ENCODE peak calls at places on chromosomes 4 and X, in ten cellular contexts. P, Y, G, T, H, O, M, N, D and W are unnamed samples.

GRCh38 chr4:74114234-74114633 is 15.2 kb upstream of the CXCL2 start:
- DNase-seq in P (no peak), M (no peak), G (no peak), N (no peak), H (peak; percentile 96), Y (no peak), T (peak; percentile 89), O (no peak), D (no peak), W (peak; percentile 9)

GRCh38 chr4:98448923-98449322 is 187.7 kb downstream of the RAP1GDS1 start:
- DNase-seq in D (no peak), G (no peak), O (no peak), Y (no peak), M (no peak), P (no peak), H (no peak), T (no peak), N (no peak), W (no peak)

GRCh38 chr4:113665036-113665435 is 96.5 kb downstream of the CAMK2D start:
- DNase-seq in P (no peak), H (no peak), M (no peak), Y (no peak), D (no peak), O (no peak), T (no peak), G (no peak), N (no peak), W (no peak)

GRCh38 chr4:154719087-154719486 is 24.7 kb upstream of the LRAT start:
- DNase-seq in N (no peak), O (peak; percentile 51), T (no peak), M (no peak), G (no peak), P (no peak), Y (no peak), D (no peak), H (peak; percentile 60), W (no peak)

GRCh38 chr4:154126276-154126675 is 337.4 kb upstream of the SFRP2 start:
- DNase-seq in P (no peak), T (no peak), G (no peak), N (no peak), H (no peak), D (no peak), Y (no peak), O (no peak), M (no peak), W (no peak)

GRCh38 chr4:27009539-27009938 is 148.9 kb downstream of the STIM2 start:
- DNase-seq in Y (no peak), T (peak; percentile 84), D (no peak), N (no peak), M (no peak), G (no peak), O (no peak), P (no peak), H (peak; percentile 9), W (peak; percentile 55)

GRCh38 chr4:152408514-152409327 is 127.2 kb downstream of the FBXW7 start:
- DNase-seq in H (peak; percentile 55), N (peak; percentile 14), Y (no peak), G (no peak), M (no peak), O (peak; percentile 15), P (no peak), T (peak; percentile 50), D (no peak), W (no peak)

GRCh38 chr4:151524610-151525009 is 115.6 kb downstream of the FHIP1A start:
- DNase-seq in T (no peak), H (no peak), O (no peak), Y (no peak), N (no peak), D (no peak), M (no peak), G (no peak), P (no peak), W (no peak)

DNA sequence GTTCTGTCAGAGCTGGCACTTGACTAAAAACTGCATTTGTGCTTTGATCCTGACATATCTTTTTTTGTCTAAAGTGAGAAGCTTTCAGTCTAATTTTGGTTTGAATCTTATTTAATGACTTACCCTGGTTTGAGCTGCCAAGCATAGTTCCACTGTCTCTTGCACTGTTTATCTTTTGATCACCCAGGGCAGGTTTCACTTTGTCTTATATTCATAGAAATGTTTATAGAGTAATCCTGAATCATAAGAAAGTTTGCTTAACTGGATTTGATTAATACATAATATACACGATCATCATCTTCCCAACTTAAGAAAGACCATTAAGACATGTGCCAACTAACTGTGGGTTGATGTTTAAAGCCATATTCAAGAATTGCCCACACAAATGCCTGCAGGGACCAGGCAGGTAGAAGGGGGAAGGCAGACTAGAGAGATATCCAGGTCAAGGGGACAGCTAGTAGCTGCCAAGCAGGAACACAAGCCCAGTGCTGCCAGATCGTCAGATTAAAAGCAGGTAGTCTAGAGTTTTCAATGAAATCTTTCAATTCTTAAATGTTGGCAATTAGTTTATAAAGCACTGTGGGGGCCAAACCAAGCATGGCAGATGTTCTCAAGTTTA is 1.9 kb downstream of the GK start:
- DNase-seq in O (no peak), H (peak; percentile 73), Y (no peak), T (peak; percentile 64), M (no peak), D (no peak), N (no peak), P (no peak), G (no peak), W (no peak)
- H3K4me3 ChIP-seq in O (no peak overlapping the region), H (peak overlapping the region; percentile 35), Y (no peak overlapping the region), T (peak overlapping the region; percentile 42), M (peak overlapping the region; percentile 65), D (no peak overlapping the region), N (no peak overlapping the region), P (no peak overlapping the region), G (no peak overlapping the region), W (no peak overlapping the region)

GRCh38 chrX:70172964-70173363 is 4.3 kb upstream of the DGAT2L6 start:
- DNase-seq in O (no peak), P (no peak), G (no peak), D (no peak), N (no peak), T (no peak), H (no peak), Y (no peak), M (no peak), W (no peak)

GRCh38 chrX:70169281-70169680 is 8.0 kb upstream of the DGAT2L6 start:
- DNase-seq in M (no peak), Y (no peak), G (no peak), T (no peak), O (no peak), N (no peak), H (peak; percentile 7), P (no peak), D (no peak), W (no peak)

GRCh38 chrX:70172226-70172625 is 5.1 kb upstream of the DGAT2L6 start:
- DNase-seq in Y (no peak), T (peak; percentile 29), P (no peak), G (no peak), H (peak; percentile 15), O (no peak), N (no peak), M (no peak), D (no peak), W (peak; percentile 5)

GRCh38 chrX:70174754-70175153 is 2.5 kb upstream of the DGAT2L6 start:
- DNase-seq in Y (no peak), T (peak; percentile 41), O (no peak), D (no peak), M (no peak), H (peak; percentile 48), G (no peak), P (no peak), N (no peak), W (peak; percentile 59)

DNA sequence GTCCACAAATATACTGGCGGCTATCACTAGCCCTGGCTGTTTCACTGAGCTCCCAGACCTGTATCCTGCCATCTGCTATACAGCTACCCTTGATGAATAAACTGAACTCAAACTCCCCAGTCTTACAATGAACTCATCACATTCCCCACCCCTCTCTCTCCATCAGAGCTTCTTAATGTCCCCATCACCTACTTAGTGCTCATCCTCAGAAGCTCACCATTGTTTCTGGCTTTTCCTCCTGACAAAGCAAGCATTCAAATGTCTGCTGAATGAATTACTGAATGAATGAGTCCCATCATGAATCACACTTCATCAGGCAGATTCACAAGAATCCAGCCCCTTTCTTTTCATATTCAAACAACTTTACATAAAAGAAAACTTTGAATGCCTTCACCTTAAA is 5.6 kb upstream of the DGAT2L6 start:
- DNase-seq in M (no peak), H (peak; percentile 39), G (no peak), N (no peak), P (no peak), D (no peak), O (no peak), T (peak; percentile 21), Y (no peak), W (no peak)
- H3K9me3 ChIP-seq in M (no peaks in the 10 kb centered on the region), H (no peaks in the 10 kb centered on the region), G (no peaks in the 10 kb centered on the region), N (no peaks in the 10 kb centered on the region), P (no peaks in the 10 kb centered on the region), D (no peaks in the 10 kb centered on the region), O (no peaks in the 10 kb centered on the region), T (peaks cover 3% of the 10 kb centered on the region), Y (no peaks in the 10 kb centered on the region), W (no peaks in the 10 kb centered on the region)

GRCh38 chrX:48910926-48911406 is 480 bp downstream of the SLC35A2 start:
- DNase-seq in N (no peak), D (no peak), P (no peak), M (no peak), Y (no peak), O (no peak), H (no peak), T (peak; percentile 21), G (no peak), W (no peak)

GRCh38 chrX:48908600-48908999 is 2.8 kb downstream of the SLC35A2 start:
- DNase-seq in T (no peak), N (no peak), H (no peak), D (no peak), M (no peak), G (no peak), O (no peak), P (no peak), Y (no peak), W (no peak)

GRCh38 chrX:48911407-48912182 is at the start of gene SLC35A2:
- DNase-seq in D (peak; percentile 87), Y (peak; percentile 88), O (peak; percentile 77), M (peak; percentile 90), T (peak; percentile 64), H (peak; percentile 84), G (peak; percentile 82), P (peak; percentile 76), N (peak; percentile 48), W (peak; percentile 73)

GRCh38 chrX:48913605-48914366 is 2.3 kb upstream of the SLC35A2 start:
- DNase-seq in P (no peak), H (no peak), O (no peak), G (no peak), Y (no peak), D (no peak), N (no peak), M (no peak), T (no peak), W (no peak)

DNA sequence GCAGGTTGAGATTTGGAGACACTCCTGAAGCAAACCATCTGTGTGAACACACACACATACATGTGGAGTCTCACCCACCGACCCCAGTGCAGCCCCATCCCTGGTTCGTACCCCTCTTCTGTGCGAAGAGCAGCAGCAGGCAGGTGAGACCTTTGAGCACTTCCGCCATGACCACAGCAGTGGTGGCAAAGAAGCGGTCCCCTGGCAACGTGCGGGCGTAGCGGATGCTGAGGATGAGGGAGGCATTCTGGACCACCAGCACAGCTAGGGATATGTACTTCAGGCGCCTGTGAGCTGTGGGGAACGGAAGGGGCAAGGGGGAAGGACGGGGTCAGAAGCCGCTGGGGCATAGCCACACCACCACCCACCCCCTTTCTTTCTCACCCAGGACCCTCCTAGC is 1.7 kb downstream of the SLC35A2 start:
- DNase-seq in Y (no peak), H (no peak), N (no peak), T (no peak), P (no peak), G (no peak), D (no peak), M (no peak), O (no peak), W (no peak)
- H3K27me3 ChIP-seq in Y (no peaks in the 10 kb centered on the region), H (no peaks in the 10 kb centered on the region), N (no peaks in the 10 kb centered on the region), T (no peaks in the 10 kb centered on the region), P (no peaks in the 10 kb centered on the region), G (no peaks in the 10 kb centered on the region), D (no peaks in the 10 kb centered on the region), M (no peaks in the 10 kb centered on the region), O (no peaks in the 10 kb centered on the region), W (no peaks in the 10 kb centered on the region)

GRCh38 chrX:106170318-106170717 is 2.2 kb downstream of the PWWP3B start:
- DNase-seq in Y (no peak), G (peak; percentile 30), T (no peak), O (peak; percentile 8), P (no peak), D (no peak), N (no peak), M (no peak), H (peak; percentile 53), W (no peak)

GRCh38 chrX:106171293-106171692 is 3.2 kb downstream of the PWWP3B start:
- DNase-seq in O (no peak), Y (no peak), D (no peak), H (no peak), P (no peak), G (no peak), N (no peak), T (no peak), M (no peak), W (no peak)

GRCh38 chrX:106168107-106168506 is at the start of gene PWWP3B:
- DNase-seq in O (peak; percentile 38), D (no peak), M (peak; percentile 65), H (peak; percentile 23), T (no peak), N (peak; percentile 26), Y (peak; percentile 65), P (peak; percentile 11), G (peak; percentile 73), W (no peak)
- H3K4me3 ChIP-seq in O (peak within 1 kb of the TSS; percentile 56), D (no peak within 1 kb of the TSS), M (peak within 1 kb of the TSS; percentile 8), H (peak within 1 kb of the TSS; percentile 37), T (no peak within 1 kb of the TSS), N (no peak within 1 kb of the TSS), Y (no peak within 1 kb of the TSS), P (peak within 1 kb of the TSS; percentile 42), G (peak within 1 kb of the TSS; percentile 16), W (no peak within 1 kb of the TSS)